ENCODE peak calls at places on chromosomes 5 and 9, in ten cellular contexts. P is progenitor cell of endocrine pancreas; X is AG08395; M is nucleus accumbens; G is Caki2; D is MCF 10A; O is H7; F is PC-3; B is activated naive CD8-positive, alpha-beta T cell treated with anti-CD3 and anti-CD28 coated beads for 36 hours; J is activated CD4-positive, CD25-positive, alpha-beta regulatory T cell. A is an unnamed sample.

GRCh38 chr5:98455660-98456059 is 317.8 kb upstream of the RGMB start:
- DNase-seq in P (no peak), X (peak; percentile 43), M (no peak), G (no peak), D (peak; percentile 25), O (no peak), F (peak; percentile 10), B (no peak), J (no peak), A (no peak)

GRCh38 chr5:57871496-57871895 is 388.9 kb upstream of the ACTBL2 start:
- DNase-seq in P (no peak), X (no peak), M (no peak), G (no peak), D (no peak), O (no peak), F (peak; percentile 18), B (no peak), J (no peak), A (no peak)

GRCh38 chr9:134962065-134962997 is 44.6 kb upstream of the FCN1 start:
- DNase-seq in P (no peak), X (no peak), M (no peak), G (no peak), D (no peak), O (peak; percentile 66), F (no peak), B (no peak), J (no peak), A (no peak)

GRCh38 chr5:178590141-178590923 is at the start of gene COL23A1:
- DNase-seq in P (peak; percentile 24), X (peak; percentile 61), M (no peak), G (peak; percentile 82), D (no peak), O (peak; percentile 92), F (peak; percentile 40), B (peak; percentile 46), J (no peak), A (no peak)

GRCh38 chr9:12854218-12854617 is 79.4 kb downstream of the LURAP1L start:
- DNase-seq in P (no peak), X (no peak), M (no peak), G (no peak), D (no peak), O (no peak), F (peak; percentile 78), B (no peak), J (no peak), A (no peak)

GRCh38 chr9:37926737-37927590 is 23.0 kb upstream of the SLC25A51 start:
- DNase-seq in P (no peak), X (no peak), M (no peak), G (no peak), D (no peak), O (no peak), F (no peak), B (no peak), J (no peak), A (no peak)

GRCh38 chr9:8254527-8254926 is 454.9 kb upstream of the DMAC1 start:
- DNase-seq in P (no peak), X (no peak), M (no peak), G (no peak), D (peak; percentile 58), O (no peak), F (no peak), B (no peak), J (no peak), A (no peak)

GRCh38 chr9:93678199-93679019 is 102.0 kb downstream of the PHF2 start:
- DNase-seq in P (no peak), X (no peak), M (no peak), G (no peak), D (no peak), O (peak; percentile 35), F (no peak), B (no peak), J (no peak), A (no peak)

GRCh38 chr5:113212244-113212920 is 222.4 kb downstream of the TSSK1B start:
- DNase-seq in P (no peak), X (peak; percentile 21), M (no peak), G (no peak), D (peak; percentile 68), O (no peak), F (no peak), B (no peak), J (no peak), A (no peak)

GRCh38 chr9:4065054-4065453 is 234.8 kb downstream of the GLIS3 start:
- DNase-seq in P (no peak), X (no peak), M (no peak), G (no peak), D (no peak), O (peak; percentile 3), F (no peak), B (no peak), J (no peak), A (no peak)

GRCh38 chr9:137194388-137194787 is 5.9 kb downstream of the SSNA1 start:
- DNase-seq in P (no peak), X (no peak), M (peak; percentile 13), G (no peak), D (no peak), O (peak; percentile 67), F (no peak), B (no peak), J (no peak), A (no peak)

GRCh38 chr5:16934123-16934522 is 2.0 kb downstream of the MYO10 start:
- DNase-seq in P (peak; percentile 74), X (peak; percentile 81), M (no peak), G (peak; percentile 81), D (peak; percentile 80), O (peak; percentile 88), F (peak; percentile 96), B (peak; percentile 31), J (no peak), A (no peak)

GRCh38 chr5:65854931-65855330 is 71.4 kb upstream of the ERBIN start:
- DNase-seq in P (no peak), X (peak; percentile 26), M (no peak), G (no peak), D (no peak), O (no peak), F (no peak), B (no peak), J (no peak), A (peak; percentile 77)

GRCh38 chr5:173969167-173970049 is 19.6 kb upstream of the C5orf47 start:
- DNase-seq in P (no peak), X (peak; percentile 54), M (no peak), G (peak; percentile 48), D (peak; percentile 20), O (peak; percentile 35), F (peak; percentile 98), B (no peak), J (no peak), A (no peak)

GRCh38 chr5:35143841-35144240 is 86.4 kb downstream of the PRLR start:
- DNase-seq in P (no peak), X (peak; percentile 26), M (no peak), G (no peak), D (no peak), O (no peak), F (no peak), B (no peak), J (no peak), A (no peak)

GRCh38 chr5:90570034-90570433 is 11.4 kb downstream of the ADGRV1 start:
- DNase-seq in P (no peak), X (no peak), M (no peak), G (no peak), D (no peak), O (no peak), F (no peak), B (no peak), J (no peak), A (no peak)

GRCh38 chr5:102231693-102232619 is 64.1 kb downstream of the SLCO4C1 start:
- DNase-seq in P (no peak), X (no peak), M (no peak), G (no peak), D (no peak), O (no peak), F (no peak), B (no peak), J (no peak), A (no peak)

GRCh38 chr9:118967901-118968300 is 401.3 kb downstream of the BRINP1 start:
- DNase-seq in P (no peak), X (no peak), M (no peak), G (no peak), D (no peak), O (no peak), F (no peak), B (no peak), J (no peak), A (no peak)

GRCh38 chr9:98998441-98999151 is 54.9 kb downstream of the COL15A1 start:
- DNase-seq in P (peak; percentile 76), X (peak; percentile 84), M (no peak), G (peak; percentile 43), D (peak; percentile 69), O (peak; percentile 92), F (peak; percentile 67), B (peak; percentile 60), J (peak; percentile 16), A (no peak)

GRCh38 chr9:38269752-38270151 is 122.8 kb upstream of the ALDH1B1 start:
- DNase-seq in P (no peak), X (no peak), M (no peak), G (no peak), D (no peak), O (no peak), F (no peak), B (no peak), J (no peak), A (no peak)

GRCh38 chr9:136456257-136456656 is 16.6 kb upstream of the INPP5E start:
- DNase-seq in P (no peak), X (no peak), M (no peak), G (no peak), D (no peak), O (no peak), F (no peak), B (no peak), J (no peak), A (no peak)

GRCh38 chr5:6180231-6180872 is 198.0 kb downstream of the MED10 start:
- DNase-seq in P (no peak), X (no peak), M (no peak), G (no peak), D (no peak), O (no peak), F (no peak), B (no peak), J (no peak), A (no peak)

GRCh38 chr5:163594951-163595350 is 89.5 kb downstream of the MAT2B start:
- DNase-seq in P (no peak), X (no peak), M (no peak), G (no peak), D (no peak), O (no peak), F (no peak), B (no peak), J (no peak), A (no peak)

GRCh38 chr9:91844170-91844569 is 105.9 kb downstream of the ROR2 start:
- DNase-seq in P (no peak), X (peak; percentile 41), M (no peak), G (no peak), D (no peak), O (peak; percentile 53), F (no peak), B (no peak), J (no peak), A (no peak)

GRCh38 chr9:2623046-2623865 is 1.7 kb downstream of the VLDLR start:
- DNase-seq in P (peak; percentile 23), X (peak; percentile 17), M (peak; percentile 6), G (peak; percentile 92), D (no peak), O (peak; percentile 60), F (no peak), B (no peak), J (no peak), A (no peak)

GRCh38 chr5:68248896-68249295 is 33.3 kb downstream of the PIK3R1 start:
- DNase-seq in P (no peak), X (no peak), M (no peak), G (no peak), D (no peak), O (no peak), F (no peak), B (no peak), J (no peak), A (no peak)

GRCh38 chr5:77791356-77791755 is 15.2 kb upstream of the TBCA start:
- DNase-seq in P (no peak), X (no peak), M (no peak), G (no peak), D (no peak), O (no peak), F (no peak), B (no peak), J (no peak), A (no peak)

GRCh38 chr9:16030513-16031185 is 477.8 kb downstream of the CCDC171 start:
- DNase-seq in P (no peak), X (peak; percentile 83), M (no peak), G (peak; percentile 98), D (peak; percentile 92), O (no peak), F (peak; percentile 93), B (peak; percentile 73), J (no peak), A (peak; percentile 66)

A was measured in GM04503.